ENCODE peak calls at places on chromosomes 4 and X, in eight cellular contexts. Y is left ventricle myocardium inferior; O is fibroblast of the aortic adventitia; E is stomach; J is AG04450; K is cardiac muscle cell; F is CD4-positive, alpha-beta T cell; W is A549. G is an unnamed sample.

GRCh38 chr4:135201081-135201480 is 999.5 kb upstream of the PABPC4L start:
- DNase-seq in Y (no peak), O (no peak), E (no peak), J (no peak), K (no peak), F (no peak), W (no peak), G (no peak)

GRCh38 chr4:140363558-140363957 is 9.9 kb upstream of the SCOC start:
- DNase-seq in Y (no peak), O (no peak), E (no peak), J (no peak), K (peak), F (no peak), W (no peak), G (no peak)

GRCh38 chrX:141455103-141455502 is 129.4 kb downstream of the SPANXA1 start:
- DNase-seq in Y (no peak), O (no peak), E (no peak), J (no peak), K (no peak), F (no peak), W (no peak), G (no peak)

GRCh38 chr4:90852232-90852631 is 725.0 kb downstream of the CCSER1 start:
- DNase-seq in Y (no peak), O (no peak), E (no peak), J (no peak), K (peak), F (no peak), W (no peak), G (no peak)

GRCh38 chr4:151882072-151882803 is 121.4 kb upstream of the GATB start:
- DNase-seq in Y (no peak), O (no peak), E (no peak), J (no peak), K (no peak), F (no peak), W (no peak), G (no peak)

GRCh38 chr4:133000012-133000411 is 149.1 kb upstream of the PCDH10 start:
- DNase-seq in Y (no peak), O (peak), E (no peak), J (no peak), K (no peak), F (no peak), W (no peak), G (no peak)

GRCh38 chr4:8039290-8039689 is 99.6 kb upstream of the AFAP1 start:
- DNase-seq in Y (no peak), O (no peak), E (no peak), J (no peak), K (no peak), F (no peak), W (no peak), G (no peak)

GRCh38 chrX:11908371-11908770 is 150.3 kb downstream of the MSL3 start:
- DNase-seq in Y (no peak), O (peak), E (no peak), J (no peak), K (peak), F (no peak), W (peak), G (peak)

GRCh38 chr4:123260429-123261052 is 136.1 kb upstream of the SPRY1 start:
- DNase-seq in Y (no peak), O (no peak), E (no peak), J (no peak), K (peak), F (no peak), W (no peak), G (no peak)

GRCh38 chr4:7335363-7336066 is 99.2 kb downstream of the PSAPL1 start:
- DNase-seq in Y (peak), O (peak), E (peak), J (no peak), K (peak), F (peak), W (peak), G (no peak)

GRCh38 chr4:139736661-139737060 is 71.0 kb downstream of the MGST2 start:
- DNase-seq in Y (no peak), O (peak), E (no peak), J (no peak), K (no peak), F (no peak), W (no peak), G (no peak)

GRCh38 chr4:64022560-64022959 is 386.7 kb downstream of the TECRL start:
- DNase-seq in Y (no peak), O (no peak), E (no peak), J (no peak), K (no peak), F (no peak), W (no peak), G (no peak)

GRCh38 chr4:111632752-111633151 is 512.5 kb upstream of the FAM241A start:
- DNase-seq in Y (no peak), O (peak), E (no peak), J (no peak), K (no peak), F (no peak), W (no peak), G (peak)

GRCh38 chr4:61922766-61923165 is 722.6 kb downstream of the ADGRL3 start:
- DNase-seq in Y (no peak), O (no peak), E (no peak), J (no peak), K (no peak), F (no peak), W (no peak), G (no peak)

GRCh38 chr4:40525811-40526598 is 103.7 kb downstream of the RBM47 start:
- DNase-seq in Y (no peak), O (peak), E (peak), J (peak), K (no peak), F (no peak), W (peak), G (peak)

GRCh38 chrX:56661193-56661592 is 67.8 kb upstream of the NBDY start:
- DNase-seq in Y (no peak), O (no peak), E (no peak), J (no peak), K (no peak), F (no peak), W (no peak), G (no peak)
- TF ChIP-seq CTCF in Y (no peak), O (no peak), E (no peak), J (no peak), K (no peak), F (no peak), W (no peak), G (no peak)

GRCh38 chr4:32268949-32269348 is 1548.8 kb downstream of the PCDH7 start:
- DNase-seq in Y (no peak), O (peak), E (no peak), J (no peak), K (no peak), F (no peak), W (no peak), G (no peak)
- TF ChIP-seq CTCF in Y (no peak), O (peak), E (no peak), J (no peak), K (no peak), F (no peak), W (no peak), G (no peak)

DNA sequence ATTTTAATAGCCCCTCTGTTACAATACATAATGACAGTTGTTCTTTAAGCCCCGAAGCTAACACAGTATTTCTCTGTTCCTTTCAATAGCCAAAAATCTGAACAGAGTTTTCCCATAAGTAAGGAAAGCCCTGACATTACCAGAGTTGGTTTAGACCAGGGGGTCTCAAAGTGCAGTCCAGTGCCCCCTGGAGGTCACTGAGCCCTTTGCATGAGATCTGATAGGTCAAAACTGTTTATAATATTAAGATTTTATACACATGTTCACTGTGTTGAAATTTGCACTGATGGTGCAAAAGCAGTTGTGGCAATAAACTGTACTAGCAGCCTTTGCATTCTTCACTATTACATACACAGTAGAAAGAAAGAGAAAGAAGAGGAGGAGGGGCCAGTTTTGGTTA is 177.1 kb downstream of the SPANXN3 start:
- DNase-seq in Y (no peak), O (no peak), E (no peak), J (no peak), K (no peak), F (no peak), W (no peak), G (no peak)
- TF ChIP-seq CTCF in Y (no peak), O (no peak), E (no peak), J (no peak), K (no peak), F (no peak), W (no peak), G (no peak)

GRCh38 chrX:132219343-132219768 is at the start of gene RAP2C:
- DNase-seq in Y (peak), O (peak), E (peak), J (no peak), K (peak), F (peak), W (peak), G (peak)
- TF ChIP-seq CTCF in Y (peak), O (peak), E (peak), J (peak), K (peak), F (peak), W (peak), G (peak)

GRCh38 chrX:79266702-79267101 is 100.4 kb downstream of the ITM2A start:
- DNase-seq in Y (no peak), O (no peak), E (no peak), J (no peak), K (no peak), F (no peak), W (no peak), G (no peak)

GRCh38 chrX:79268788-79269187 is 98.3 kb downstream of the ITM2A start:
- DNase-seq in Y (no peak), O (no peak), E (no peak), J (no peak), K (no peak), F (no peak), W (no peak), G (peak)

DNA sequence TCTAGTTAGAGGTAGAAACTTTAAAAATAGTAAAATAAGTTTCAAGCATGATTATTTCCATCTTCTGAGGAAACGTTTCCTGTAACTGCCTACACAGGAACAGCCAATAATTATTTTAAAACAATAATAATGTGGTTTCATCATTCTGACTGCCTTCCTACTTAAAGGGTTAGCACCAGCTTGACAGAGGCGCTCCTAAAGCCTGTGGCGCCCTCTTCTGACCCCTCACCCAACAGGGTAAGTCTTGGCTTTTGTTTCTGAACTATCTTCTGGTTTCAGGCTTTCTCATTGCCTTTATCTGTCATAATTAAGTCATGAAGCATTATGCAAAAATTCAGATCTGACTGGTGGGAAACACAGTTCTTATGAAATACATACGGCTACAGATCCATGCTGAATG is 96.7 kb downstream of the ITM2A start:
- DNase-seq in Y (peak), O (no peak), E (peak), J (no peak), K (peak), F (peak), W (no peak), G (peak)
- TF ChIP-seq CTCF in Y (peak), O (no peak), E (no peak), J (no peak), K (peak), F (peak), W (no peak), G (peak)

GRCh38 chr4:1779588-1780382 is 13.3 kb upstream of the FGFR3 start:
- DNase-seq in Y (no peak), O (no peak), E (no peak), J (no peak), K (no peak), F (no peak), W (no peak), G (no peak)
- TF ChIP-seq CTCF in Y (no peak), O (no peak), E (no peak), J (no peak), K (no peak), F (no peak), W (no peak), G (no peak)